ENCODE peak calls at places on chromosome 15, in six cellular contexts. E is HFF-Myc; S is activated CD4-positive, alpha-beta T cell treated with anti-CD3 and anti-CD28 coated beads, Interleukin-2, amount 50 U/mL, for 24 hours; H is astrocyte of the spinal cord; X is body of pancreas; D is stimulated activated CD8-positive, alpha-beta memory T cell treated with anti-CD3 and anti-CD28 coated beads, Interleukin-15, amount 100 ng/mL, for 1 hour. L is an unnamed sample.

GRCh38 chr15:33091983-33092688 is 102.4 kb downstream of the FMN1 start:
- DNase-seq in H (no peak), E (no peak), S (no peak), X (no peak), D (no peak), L (no peak)

GRCh38 chr15:68644088-68644904 is 65.5 kb downstream of the CORO2B start:
- DNase-seq in S (no peak), E (peak; percentile 49), D (no peak), H (peak; percentile 65), X (no peak), L (peak; percentile 81)

GRCh38 chr15:70426065-70426821 is 328.5 kb upstream of the TLE3 start:
- DNase-seq in X (no peak), D (no peak), S (no peak), E (no peak), H (peak; percentile 40), L (no peak)

GRCh38 chr15:36469567-36469966 is 109.9 kb upstream of the CDIN1 start:
- DNase-seq in D (no peak), H (peak; percentile 63), S (no peak), X (no peak), E (no peak), L (peak; percentile 27)

GRCh38 chr15:56460947-56461346 is 4.0 kb downstream of the MNS1 start:
- DNase-seq in D (no peak), E (no peak), X (no peak), H (no peak), S (no peak), L (no peak)

GRCh38 chr15:90895571-90896117 is 7.5 kb upstream of the MAN2A2 start:
- DNase-seq in E (no peak), S (no peak), D (no peak), X (no peak), H (no peak), L (peak; percentile 18)

GRCh38 chr15:65885668-65886218 is 16.5 kb downstream of the RAB11A start:
- DNase-seq in X (no peak), S (no peak), D (no peak), H (no peak), E (no peak), L (no peak)

GRCh38 chr15:85019815-85020590 is 38.3 kb downstream of the PDE8A start:
- DNase-seq in D (no peak), S (no peak), X (no peak), E (no peak), H (peak; percentile 22), L (no peak)

GRCh38 chr15:25568751-25569150 is 129.9 kb upstream of the UBE3A start:
- DNase-seq in D (no peak), E (no peak), H (no peak), X (no peak), S (no peak), L (no peak)

GRCh38 chr15:76168237-76168984 is 108.6 kb downstream of the TMEM266 start:
- DNase-seq in X (no peak), D (no peak), S (no peak), H (no peak), E (peak; percentile 63), L (no peak)

GRCh38 chr15:71080705-71081104 is 34.6 kb upstream of the THSD4 start:
- DNase-seq in X (peak; percentile 23), H (peak; percentile 61), S (no peak), D (no peak), E (peak; percentile 43), L (peak; percentile 73)

GRCh38 chr15:100858294-100858693 is 21.3 kb upstream of the ALDH1A3 start:
- DNase-seq in X (no peak), S (no peak), D (no peak), H (no peak), E (no peak), L (no peak)

GRCh38 chr15:58535894-58536293 is 104.1 kb downstream of the LIPC start:
- DNase-seq in E (no peak), X (no peak), S (no peak), H (no peak), D (no peak), L (no peak)

GRCh38 chr15:32135326-32135725 is 105.0 kb downstream of the CHRNA7 start:
- DNase-seq in S (no peak), E (no peak), X (peak; percentile 36), D (no peak), H (no peak), L (no peak)

GRCh38 chr15:91257755-91258435 is 157.8 kb downstream of the SV2B start:
- DNase-seq in X (no peak), S (no peak), E (no peak), D (no peak), H (no peak), L (no peak)

GRCh38 chr15:61141497-61142125 is 87.5 kb downstream of the RORA start:
- DNase-seq in D (no peak), X (no peak), S (no peak), E (no peak), H (no peak), L (no peak)

GRCh38 chr15:85154061-85154460 is 172.4 kb downstream of the PDE8A start:
- DNase-seq in D (no peak), H (no peak), E (no peak), X (no peak), S (no peak), L (no peak)

GRCh38 chr15:90266061-90266431 is 574 bp downstream of the NGRN start:
- DNase-seq in D (no peak), X (peak; percentile 10), S (peak; percentile 37), H (no peak), E (no peak), L (no peak)

GRCh38 chr15:78914027-78914764 is 30.6 kb downstream of the CTSH start:
- DNase-seq in S (no peak), X (peak; percentile 39), E (no peak), D (no peak), H (no peak), L (no peak)